ENCODE peak calls at places on chromosomes 16 and 17, in ten cellular contexts. W is dorsolateral prefrontal cortex, J is pancreas, E is cardiac fibroblast, N is mammary epithelial cell, D is heart right ventricle, G is BJ, B is AG09309, M is HFF-Myc, C is lower leg skin. V is an unnamed sample.

GRCh38 chr16:55487048-55487803 is 8.2 kb downstream of the MMP2 start:
- DNase-seq in M (peak; percentile 81), J (no peak), N (no peak), E (peak; percentile 94), C (peak; percentile 94), B (peak; percentile 96), G (peak; percentile 96), W (no peak), D (no peak), V (no peak)

GRCh38 chr17:2853722-2854580 is 57.7 kb downstream of the RAP1GAP2 start:
- DNase-seq in M (no peak), B (no peak), W (no peak), J (peak; percentile 48), N (peak; percentile 43), E (peak; percentile 22), C (no peak), D (no peak), G (no peak), V (peak; percentile 18)

GRCh38 chr17:10149573-10150399 is 48.6 kb downstream of the GAS7 start:
- DNase-seq in W (no peak), E (peak; percentile 60), D (no peak), G (no peak), C (no peak), B (no peak), M (peak; percentile 77), J (no peak), N (peak; percentile 16), V (peak; percentile 52)

GRCh38 chr17:180380-181212 is 854 bp downstream of the DOC2B start:
- DNase-seq in W (no peak), D (no peak), G (no peak), N (no peak), M (no peak), J (peak; percentile 53), E (no peak), B (no peak), C (no peak), V (no peak)

GRCh38 chr17:83182620-83183063 is 103.2 kb downstream of the METRNL start:
- DNase-seq in G (no peak), J (peak; percentile 5), E (no peak), M (no peak), W (no peak), D (no peak), B (no peak), C (peak; percentile 91), N (no peak), V (no peak)

GRCh38 chr17:4407851-4408250 is 25.9 kb upstream of the SPNS3 start:
- DNase-seq in N (no peak), B (no peak), E (no peak), W (no peak), G (no peak), C (no peak), M (no peak), J (peak; percentile 74), D (no peak), V (peak; percentile 63)

GRCh38 chr17:32484041-32484461 is 2.7 kb upstream of the CDK5R1 start:
- DNase-seq in B (no peak), M (no peak), J (no peak), E (no peak), D (no peak), N (no peak), W (no peak), G (no peak), C (no peak), V (no peak)

GRCh38 chr16:81376880-81377279 is 62.1 kb downstream of the GAN start:
- DNase-seq in W (no peak), D (no peak), J (no peak), M (no peak), G (no peak), N (peak; percentile 88), E (no peak), B (no peak), C (no peak), V (peak; percentile 95)

GRCh38 chr16:84340305-84341040 is 27.9 kb upstream of the ATP2C2 start:
- DNase-seq in E (peak; percentile 2), N (peak; percentile 47), W (peak; percentile 32), B (no peak), D (no peak), J (no peak), C (no peak), M (no peak), G (no peak), V (peak; percentile 81)

GRCh38 chr17:2058521-2059124 is 3.7 kb downstream of the HIC1 start:
- DNase-seq in J (peak; percentile 77), D (peak; percentile 80), C (peak; percentile 93), W (no peak), M (no peak), E (peak; percentile 90), G (no peak), N (no peak), B (no peak), V (no peak)

GRCh38 chr17:14336418-14336817 is 35.5 kb downstream of the HS3ST3B1 start:
- DNase-seq in B (no peak), E (no peak), C (peak; percentile 52), M (no peak), N (no peak), J (no peak), D (peak; percentile 54), G (no peak), W (no peak), V (no peak)

GRCh38 chr17:45436625-45437460 is 4.2 kb upstream of the ARHGAP27 start:
- DNase-seq in M (no peak), D (no peak), N (no peak), J (no peak), E (no peak), B (no peak), C (no peak), G (no peak), W (no peak), V (no peak)

GRCh38 chr17:29138184-29138955 is 41.8 kb downstream of the MYO18A start:
- DNase-seq in W (no peak), B (no peak), E (no peak), M (no peak), G (no peak), J (no peak), D (no peak), C (no peak), N (no peak), V (peak; percentile 46)

GRCh38 chr17:80887639-80888175 is 103.9 kb upstream of the CHMP6 start:
- DNase-seq in W (peak; percentile 17), J (no peak), C (no peak), D (no peak), E (no peak), M (no peak), N (no peak), B (no peak), G (no peak), V (no peak)

GRCh38 chr17:46889519-46889918 is 33.4 kb upstream of the GOSR2 start:
- DNase-seq in G (no peak), D (no peak), C (no peak), E (no peak), M (no peak), J (no peak), W (no peak), B (no peak), N (no peak), V (no peak)

DNA sequence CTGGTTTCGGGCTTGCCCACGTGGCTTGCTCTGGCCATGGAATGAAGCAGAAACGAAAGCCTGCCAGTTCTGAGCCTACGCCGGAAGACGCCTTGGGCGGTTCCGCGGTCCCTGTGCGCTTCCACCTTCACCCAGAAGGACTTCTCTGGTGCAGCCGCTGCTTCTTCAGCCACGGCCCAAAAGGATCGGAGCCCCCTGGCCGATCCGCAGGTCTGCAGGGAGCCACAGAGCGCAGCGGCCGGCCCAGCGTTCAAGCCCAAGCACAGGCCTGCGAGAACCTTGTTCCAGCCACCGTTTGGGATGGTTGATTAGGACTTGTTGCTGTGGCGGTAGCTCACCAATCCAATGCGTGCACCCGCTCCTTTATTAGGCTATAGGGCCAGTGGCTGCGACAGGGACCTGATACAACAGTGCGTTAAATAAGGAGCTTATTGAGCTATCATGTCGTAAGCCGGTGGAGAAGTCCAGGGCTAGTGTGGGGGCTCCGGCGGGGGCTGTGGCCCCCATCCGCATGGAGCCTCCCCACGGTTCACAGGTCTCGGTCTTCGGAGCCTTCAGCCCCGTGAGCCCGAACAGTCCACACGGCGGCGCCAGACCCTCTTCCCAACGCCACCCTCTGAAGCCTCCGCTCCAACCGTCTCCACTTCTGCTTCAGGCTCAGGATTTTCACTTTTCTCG is 10.2 kb upstream of the MPP2 start:
- DNase-seq in J (no peak), D (peak; percentile 34), G (no peak), E (peak; percentile 44), M (no peak), N (no peak), C (no peak), W (no peak), B (no peak), V (peak; percentile 22)
- TF ChIP-seq CTCF in J (no peak), D (peak; percentile 62), G (peak; percentile 51), E (peak; percentile 71), M (peak; percentile 45), N (peak; percentile 38), C (no peak), W (peak; percentile 58), B (peak; percentile 56), V (peak; percentile 74)

GRCh38 chr16:46688101-46688656 is 799 bp downstream of the VPS35 start:
- DNase-seq in G (no peak), B (no peak), W (no peak), M (peak; percentile 17), C (no peak), D (peak; percentile 31), N (peak; percentile 76), E (peak; percentile 47), J (no peak), V (peak; percentile 90)
- TF ChIP-seq CTCF in G (no peak), B (no peak), W (no peak), M (no peak), C (no peak), D (peak; percentile 13), N (no peak), E (peak; percentile 3), J (no peak), V (no peak)

DNA sequence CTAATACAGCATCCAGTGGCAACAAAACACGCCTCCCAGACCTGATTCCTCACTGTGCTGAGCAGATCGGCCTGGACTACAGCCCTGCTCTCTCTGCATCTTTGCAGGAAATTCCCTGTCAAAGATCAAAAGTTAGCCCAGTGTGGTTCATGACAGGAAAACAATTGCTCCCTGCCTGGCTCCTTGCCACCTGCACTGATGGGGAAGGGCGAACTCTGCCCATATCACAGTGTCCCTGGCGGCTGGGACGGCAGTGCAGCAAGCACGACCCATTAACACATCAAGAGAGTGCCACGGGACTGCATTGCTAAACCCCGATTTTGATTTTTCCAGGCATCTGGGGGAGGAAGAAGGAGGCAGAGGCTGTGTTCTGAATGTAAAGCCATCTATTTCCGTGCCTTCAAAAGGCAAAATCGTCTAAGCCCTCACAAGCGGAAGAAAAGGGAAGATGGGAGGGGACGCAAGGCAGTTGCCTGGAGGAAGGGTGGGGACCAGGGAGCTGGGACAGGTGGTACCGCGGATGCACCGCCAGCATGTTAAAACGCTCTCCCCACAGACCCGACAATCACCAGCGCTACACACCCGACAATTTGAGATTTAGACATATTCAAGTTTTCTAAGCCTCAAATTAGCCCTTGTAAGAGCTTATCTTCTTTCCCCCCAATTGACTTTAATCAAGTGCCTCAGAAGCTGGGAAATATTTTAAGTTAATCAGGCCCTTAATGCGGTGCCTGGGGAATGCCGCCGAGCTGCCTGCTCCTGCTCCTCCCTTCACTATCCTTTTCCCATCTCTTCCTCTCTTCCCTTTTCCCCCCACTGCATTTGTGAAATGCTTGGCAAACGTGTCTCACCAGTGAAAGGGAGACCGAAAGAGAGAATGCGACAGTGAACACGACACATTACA is 238.8 kb upstream of the CDH5 start:
- DNase-seq in D (peak; percentile 17), C (peak; percentile 89), M (no peak), B (no peak), N (no peak), W (peak; percentile 47), G (no peak), J (no peak), E (no peak), V (no peak)
- TF ChIP-seq CTCF in D (no peak), C (no peak), M (no peak), B (no peak), N (no peak), W (no peak), G (no peak), J (no peak), E (no peak), V (no peak)

GRCh38 chr16:58198022-58198683 is at the start of gene CSNK2A2:
- DNase-seq in W (peak; percentile 66), M (peak; percentile 6), J (peak; percentile 73), C (peak; percentile 91), N (peak; percentile 59), G (no peak), E (peak; percentile 62), B (peak; percentile 3), D (peak; percentile 70), V (peak; percentile 17)
- TF ChIP-seq CTCF in W (peak; percentile 24), M (peak; percentile 17), J (no peak), C (no peak), N (peak; percentile 50), G (no peak), E (no peak), B (peak; percentile 14), D (peak; percentile 39), V (peak; percentile 51)

V was measured in bronchial epithelial cell.